ENCODE peak calls at places on chromosomes 11 and 22, in four cellular contexts. S is GM12891, M is K562, C is GM12878. Z is an unnamed sample.

GRCh38 chr11:99501655-99502054 is 480.9 kb downstream of the CNTN5 start:
- DNase-seq in S (no peak), M (no peak), C (no peak), Z (no peak)

GRCh38 chr11:78080818-78081495 is 1.3 kb upstream of the NDUFC2 start:
- DNase-seq in S (no peak), M (peak), C (no peak), Z (no peak)

GRCh38 chr22:17368727-17369552 is at the start of gene CECR2:
- DNase-seq in S (no peak), M (peak), C (peak), Z (no peak)

GRCh38 chr11:76071090-76071489 is 135.2 kb downstream of the WNT11 start:
- DNase-seq in S (no peak), M (no peak), C (no peak), Z (no peak)

GRCh38 chr22:43825651-43826050 is 13.5 kb upstream of the EFCAB6 start:
- DNase-seq in S (no peak), M (no peak), C (no peak), Z (no peak)

GRCh38 chr11:134667505-134667904 is 255.5 kb upstream of the B3GAT1 start:
- DNase-seq in S (no peak), M (no peak), C (no peak), Z (no peak)

GRCh38 chr11:62108017-62108750 is 15.6 kb upstream of the INCENP start:
- DNase-seq in S (no peak), M (peak), C (peak), Z (peak)

GRCh38 chr11:118734031-118734430 is 54.6 kb upstream of the TREH start:
- DNase-seq in S (no peak), M (no peak), C (no peak), Z (no peak)

GRCh38 chr11:111840143-111840542 is 31.2 kb downstream of the ALG9 start:
- DNase-seq in S (no peak), M (no peak), C (no peak), Z (no peak)

GRCh38 chr11:82960000-82960778 is 58.7 kb downstream of the DDIAS start:
- DNase-seq in S (no peak), M (no peak), C (peak), Z (no peak)

GRCh38 chr11:65615950-65616574 is 486 bp downstream of the PCNX3 start:
- DNase-seq in S (peak), M (peak), C (no peak), Z (peak)

GRCh38 chr11:113237261-113237660 is 77.1 kb upstream of the TTC12 start:
- DNase-seq in S (no peak), M (no peak), C (no peak), Z (no peak)

GRCh38 chr22:46150615-46151423 is 493 bp downstream of the PPARA start:
- DNase-seq in S (peak), M (peak), C (no peak), Z (peak)

GRCh38 chr11:117218133-117218915 is 13.5 kb downstream of the PCSK7 start:
- DNase-seq in S (no peak), M (no peak), C (no peak), Z (no peak)

GRCh38 chr22:41021039-41021654 is 70.0 kb downstream of the RBX1 start:
- DNase-seq in S (no peak), M (no peak), C (no peak), Z (no peak)

GRCh38 chr11:35112056-35112845 is 26.7 kb upstream of the CD44 start:
- DNase-seq in S (no peak), M (no peak), C (no peak), Z (no peak)

GRCh38 chr11:95398437-95399112 is 167.6 kb upstream of the SESN3 start:
- DNase-seq in S (no peak), M (peak), C (no peak), Z (no peak)

GRCh38 chr11:24161587-24161986 is 335.3 kb upstream of the LUZP2 start:
- DNase-seq in S (no peak), M (no peak), C (no peak), Z (no peak)

GRCh38 chr11:48150213-48150612 is 66.4 kb upstream of the OR4B1 start:
- DNase-seq in S (no peak), M (no peak), C (no peak), Z (no peak)

GRCh38 chr11:86442420-86442819 is 67.7 kb downstream of the CCDC81 start:
- DNase-seq in S (no peak), M (no peak), C (no peak), Z (no peak)

GRCh38 chr22:24231706-24232105 is 13.2 kb downstream of the GGT5 start:
- DNase-seq in S (no peak), M (no peak), C (no peak), Z (no peak)

GRCh38 chr11:124875943-124876817 is 10.9 kb downstream of the ROBO3 start:
- DNase-seq in S (peak), M (peak), C (peak), Z (peak)

GRCh38 chr22:26325641-26326040 is 103.4 kb upstream of the ASPHD2 start:
- DNase-seq in S (no peak), M (no peak), C (no peak), Z (no peak)

GRCh38 chr11:22466351-22466750 is 128.2 kb downstream of the SLC17A6 start:
- DNase-seq in S (no peak), M (no peak), C (no peak), Z (no peak)

GRCh38 chr11:121711900-121712424 is 259.2 kb upstream of the SORL1-AS1 start:
- DNase-seq in S (no peak), M (no peak), C (no peak), Z (no peak)

GRCh38 chr11:132353255-132353654 is 982.8 kb downstream of the NTM start:
- DNase-seq in S (no peak), M (no peak), C (no peak), Z (no peak)

GRCh38 chr11:45827123-45827522 is 20.2 kb upstream of the CRY2 start:
- DNase-seq in S (no peak), M (no peak), C (no peak), Z (no peak)

GRCh38 chr11:911031-911889 is 650 bp upstream of the CHID1 start:
- DNase-seq in S (no peak), M (peak), C (no peak), Z (no peak)
- TF ChIP-seq POLR2AphosphoS5 in S (peak), M (peak), C (peak), Z (peak)

DNA sequence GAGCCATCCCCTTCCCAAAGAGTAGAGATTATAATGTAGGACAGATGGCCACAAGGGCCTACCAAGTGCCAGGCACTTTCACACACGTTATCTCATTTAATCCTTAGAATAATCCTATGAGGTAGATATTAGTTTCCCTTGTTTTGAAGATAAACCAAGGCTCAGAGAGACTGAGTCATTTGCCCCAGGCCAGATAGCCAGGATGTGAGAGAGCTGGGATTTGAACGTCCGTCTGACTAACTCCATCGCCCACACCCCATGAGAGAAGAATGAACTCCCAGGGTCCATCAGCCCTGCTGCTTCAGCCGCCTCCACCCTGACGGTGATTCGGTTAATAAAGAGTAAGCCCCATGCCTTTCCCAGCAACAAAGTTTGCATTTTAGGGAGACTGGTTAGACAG is 10.7 kb downstream of the PRG3 start:
- DNase-seq in S (no peak), M (no peak), C (no peak), Z (no peak)
- TF ChIP-seq SPI1 in S (no peak), M (no peak), C (no peak), Z (no peak)

DNA sequence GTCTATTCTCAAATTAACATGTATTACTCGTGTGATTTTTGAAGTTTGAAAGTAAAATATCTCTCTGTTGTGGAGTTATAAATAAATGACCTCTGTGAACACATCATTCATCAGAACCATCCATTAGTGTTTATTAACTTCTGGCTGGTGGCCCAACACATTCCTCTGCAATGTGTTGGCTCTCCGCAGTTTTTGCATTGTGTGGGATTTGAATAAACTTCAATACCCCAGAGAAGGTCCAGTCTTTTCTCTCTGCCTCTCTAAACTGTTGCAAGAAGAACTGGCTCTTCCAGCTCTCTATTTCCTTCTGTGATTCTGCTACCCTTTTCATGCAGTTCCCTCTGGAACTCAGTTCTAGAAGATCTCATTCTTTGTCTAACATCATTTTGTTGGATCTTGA is 125.0 kb upstream of the ARHGAP42 start:
- DNase-seq in S (no peak), M (no peak), C (no peak), Z (no peak)
- TF ChIP-seq POLR2AphosphoS5 in S (no peak), M (no peak), C (no peak), Z (no peak)

GRCh38 chr11:3195251-3196160 is 23.1 kb downstream of the MRGPRG start:
- DNase-seq in S (no peak), M (no peak), C (no peak), Z (no peak)
- TF ChIP-seq SPI1 in S (peak), M (peak), C (peak), Z (peak)

GRCh38 chr22:37638351-37639069 is 959 bp upstream of the SH3BP1 start:
- DNase-seq in S (no peak), M (no peak), C (no peak), Z (no peak)
- TF ChIP-seq POLR2AphosphoS5 in S (no peak), M (no peak), C (no peak), Z (no peak)

GRCh38 chr11:11967669-11968510 is 40.5 kb downstream of the DKK3 start:
- DNase-seq in S (no peak), M (no peak), C (no peak), Z (no peak)

GRCh38 chr11:11966826-11967668 is 41.4 kb downstream of the DKK3 start:
- DNase-seq in S (peak), M (peak), C (no peak), Z (peak)

GRCh38 chr11:11969380-11970215 is 38.8 kb downstream of the DKK3 start:
- DNase-seq in S (no peak), M (no peak), C (no peak), Z (no peak)

GRCh38 chr11:11970556-11970955 is 37.9 kb downstream of the DKK3 start:
- DNase-seq in S (no peak), M (no peak), C (no peak), Z (no peak)

DNA sequence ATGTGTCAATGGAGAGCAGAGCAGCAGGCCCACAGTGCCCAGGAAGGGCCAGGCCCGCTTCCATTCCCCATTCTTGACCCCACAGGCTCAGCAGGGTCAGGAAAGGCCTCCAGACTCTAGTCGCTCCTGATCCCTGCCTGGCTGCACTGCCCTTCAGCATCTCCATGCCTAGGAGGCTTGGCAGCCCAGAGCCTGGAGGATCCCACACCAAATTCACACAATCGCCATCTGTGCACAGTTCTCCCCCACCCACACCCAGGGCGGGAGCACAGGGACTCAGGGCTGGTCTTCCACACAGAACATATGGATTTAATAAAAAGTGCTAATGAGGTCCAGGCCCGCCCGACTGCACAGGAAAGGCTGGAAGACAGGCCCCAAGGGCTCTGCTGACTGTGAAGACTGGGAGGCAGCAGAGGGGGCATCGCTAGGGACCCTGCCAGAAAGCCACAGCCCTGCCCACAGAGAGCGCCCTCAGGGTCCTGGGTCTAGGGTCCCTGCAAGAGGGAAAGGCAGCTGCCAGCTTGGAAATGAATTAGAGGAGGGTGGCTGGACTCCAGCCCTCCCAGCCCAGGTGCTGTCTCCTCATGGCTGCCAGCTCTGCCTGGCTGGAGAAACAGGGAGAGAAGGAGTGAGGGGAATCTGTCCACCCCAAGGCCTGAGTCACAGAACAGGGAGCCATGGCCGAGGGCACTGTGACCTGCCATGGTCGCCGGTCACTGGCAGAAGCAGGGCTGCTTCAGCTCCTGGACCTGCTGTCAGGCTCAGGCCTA is 39.7 kb downstream of the DKK3 start:
- DNase-seq in S (no peak), M (no peak), C (no peak), Z (no peak)
- TF ChIP-seq SPI1 in S (no peak), M (no peak), C (no peak), Z (no peak)

GRCh38 chr11:9137293-9138132 is 46.1 kb upstream of the SCUBE2 start:
- DNase-seq in S (peak), M (peak), C (peak), Z (peak)
- TF ChIP-seq POLR2AphosphoS5 in S (no peak), M (no peak), C (peak), Z (no peak)

DNA sequence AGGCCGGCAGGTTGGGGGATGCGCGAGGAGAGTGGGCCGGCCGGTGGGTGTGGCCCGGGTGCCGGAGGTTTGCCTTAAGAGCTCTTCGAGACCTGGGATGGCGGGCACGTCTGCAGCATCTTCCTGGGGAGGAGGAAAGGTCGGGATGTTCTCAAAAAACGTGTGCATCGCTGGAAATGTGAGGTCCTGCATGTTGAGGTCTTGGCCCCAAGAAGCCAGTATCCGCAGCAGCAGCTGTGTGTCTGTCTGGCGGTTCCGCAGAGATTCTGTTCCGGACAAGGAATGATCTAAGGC is 1.4 kb downstream of the NAV2 start:
- DNase-seq in S (no peak), M (no peak), C (no peak), Z (no peak)
- TF ChIP-seq SPI1 in S (no peak), M (no peak), C (no peak), Z (no peak)

DNA sequence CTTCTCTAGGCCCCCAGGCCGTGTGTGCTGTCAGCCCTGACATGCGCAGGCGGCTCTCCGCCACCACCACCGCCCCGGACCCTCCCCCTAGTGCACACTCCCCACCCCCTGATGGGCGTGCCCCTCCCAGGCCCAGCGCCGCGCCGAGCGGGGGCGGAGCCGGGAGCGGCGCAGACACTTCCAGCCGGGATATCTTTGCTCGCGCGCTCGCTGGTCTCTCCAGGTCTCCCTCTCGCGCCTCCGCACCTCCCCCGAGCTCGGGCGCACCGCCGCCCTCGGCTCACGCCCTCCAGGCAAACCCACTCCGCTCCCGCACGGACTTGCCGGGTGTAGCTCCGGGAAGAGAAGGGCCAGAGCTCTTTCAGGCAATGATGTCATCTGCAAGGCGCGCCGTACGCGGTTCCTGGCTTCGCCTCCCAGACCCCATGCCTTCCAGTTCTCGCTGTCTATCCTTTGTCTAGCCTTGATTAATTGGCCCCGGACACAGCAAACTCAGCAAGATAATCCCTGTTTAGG is at the start of gene SCN3B:
- DNase-seq in S (peak), M (peak), C (no peak), Z (no peak)
- TF ChIP-seq POLR2AphosphoS5 in S (no peak), M (no peak), C (no peak), Z (no peak)